ENCODE peak calls at places on chromosomes 5 and 9, in eight cellular contexts. I is endothelial cell; A is osteocyte; Z is tibial nerve; U is activated CD8-positive, alpha-beta T cell treated with anti-CD3 and anti-CD28 coated beads for 36 hours; R is heart left ventricle; V is omental fat pad; S is B cell. M is an unnamed sample.

GRCh38 chr5:179749857-179750508 is 17.4 kb downstream of the MAML1 start:
- DNase-seq in I (no peak), A (no peak), Z (no peak), U (no peak), R (no peak), V (no peak), S (no peak), M (no peak)

GRCh38 chr5:169265888-169266287 is 35.1 kb downstream of the SLIT3 start:
- DNase-seq in I (no peak), A (no peak), Z (no peak), U (no peak), R (no peak), V (no peak), S (no peak), M (no peak)

GRCh38 chr5:171736976-171737848 is 48.4 kb upstream of the SMIM23 start:
- DNase-seq in I (no peak), A (no peak), Z (peak; percentile 42), U (no peak), R (peak; percentile 81), V (no peak), S (no peak), M (no peak)

GRCh38 chr9:76756273-76756650 is 8.0 kb upstream of the PCA3 start:
- DNase-seq in I (peak; percentile 16), A (no peak), Z (peak; percentile 12), U (no peak), R (no peak), V (no peak), S (no peak), M (no peak)

GRCh38 chr9:121172726-121173487 is 28.8 kb downstream of the RAB14 start:
- DNase-seq in I (no peak), A (no peak), Z (no peak), U (no peak), R (no peak), V (no peak), S (no peak), M (no peak)

GRCh38 chr9:129382281-129383004 is 204.4 kb upstream of the IER5L start:
- DNase-seq in I (no peak), A (no peak), Z (no peak), U (no peak), R (no peak), V (no peak), S (no peak), M (peak; percentile 20)

GRCh38 chr5:154511984-154512383 is 34.0 kb upstream of the HAND1 start:
- DNase-seq in I (no peak), A (no peak), Z (no peak), U (no peak), R (no peak), V (no peak), S (no peak), M (no peak)

GRCh38 chr9:32581512-32582143 is 8.7 kb upstream of the NDUFB6 start:
- DNase-seq in I (peak; percentile 55), A (no peak), Z (peak; percentile 43), U (peak; percentile 57), R (no peak), V (no peak), S (peak; percentile 43), M (peak; percentile 46)

GRCh38 chr9:89000281-89000875 is 9.1 kb downstream of the S1PR3 start:
- DNase-seq in I (no peak), A (no peak), Z (no peak), U (no peak), R (no peak), V (no peak), S (no peak), M (no peak)

GRCh38 chr9:89002987-89003386 is 11.7 kb downstream of the S1PR3 start:
- DNase-seq in I (no peak), A (peak; percentile 72), Z (no peak), U (no peak), R (no peak), V (no peak), S (no peak), M (no peak)

GRCh38 chr9:89001917-89002540 is 10.8 kb downstream of the S1PR3 start:
- DNase-seq in I (no peak), A (no peak), Z (no peak), U (no peak), R (no peak), V (no peak), S (no peak), M (no peak)

GRCh38 chr9:88998911-88999310 is 7.6 kb downstream of the S1PR3 start:
- DNase-seq in I (no peak), A (no peak), Z (no peak), U (no peak), R (peak; percentile 83), V (no peak), S (no peak), M (no peak)

GRCh38 chr9:89000973-89001916 is 10.0 kb downstream of the S1PR3 start:
- DNase-seq in I (peak; percentile 92), A (peak; percentile 93), Z (peak; percentile 94), U (peak; percentile 90), R (peak; percentile 94), V (peak; percentile 87), S (peak; percentile 61), M (peak; percentile 79)
- TF ChIP-seq CTCF in I (peak; percentile 78), A (peak; percentile 91), Z (peak; percentile 79), U (peak; percentile 66), R (peak; percentile 76), V (peak; percentile 64), S (peak; percentile 67), M (peak; percentile 65)

GRCh38 chr5:149830579-149830978 is 100.5 kb downstream of the PPARGC1B start:
- DNase-seq in I (no peak), A (no peak), Z (no peak), U (no peak), R (no peak), V (no peak), S (no peak), M (no peak)

GRCh38 chr5:149828161-149829011 is 98.3 kb downstream of the PPARGC1B start:
- DNase-seq in I (peak; percentile 91), A (peak; percentile 94), Z (peak; percentile 94), U (peak; percentile 93), R (peak; percentile 90), V (peak; percentile 98), S (peak; percentile 84), M (peak; percentile 84)

GRCh38 chr5:149831492-149831891 is 101.4 kb downstream of the PPARGC1B start:
- DNase-seq in I (no peak), A (no peak), Z (no peak), U (peak; percentile 81), R (no peak), V (no peak), S (peak; percentile 76), M (peak; percentile 85)

GRCh38 chr5:149827501-149827990 is 97.4 kb downstream of the PPARGC1B start:
- DNase-seq in I (no peak), A (no peak), Z (no peak), U (no peak), R (no peak), V (no peak), S (no peak), M (no peak)

DNA sequence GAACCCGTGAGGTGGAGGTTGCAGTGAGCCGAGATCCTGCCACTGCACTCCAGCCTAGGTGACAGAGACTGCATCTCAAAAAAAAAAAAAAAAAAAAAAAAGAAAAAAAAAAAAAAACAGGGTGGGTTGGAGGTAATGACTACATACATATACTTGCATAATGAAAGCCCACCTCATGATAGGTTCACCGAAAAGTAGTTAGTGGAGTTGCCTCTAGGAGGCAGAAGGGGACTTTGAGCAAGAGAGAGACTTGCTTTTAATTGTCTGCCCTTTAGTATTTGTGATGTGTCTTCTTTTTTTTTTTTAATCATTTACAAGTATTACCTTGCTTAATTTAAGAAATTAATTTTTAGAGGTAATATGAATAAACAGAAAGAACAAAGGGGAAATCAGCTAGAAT is 99.8 kb downstream of the PPARGC1B start:
- DNase-seq in I (no peak), A (no peak), Z (no peak), U (peak; percentile 12), R (no peak), V (no peak), S (no peak), M (peak; percentile 24)
- TF ChIP-seq CTCF in I (no peak), A (peak; percentile 27), Z (no peak), U (peak; percentile 42), R (no peak), V (no peak), S (peak; percentile 33), M (no peak)

GRCh38 chr5:43017438-43017820 is 22.7 kb downstream of the ANXA2R start:
- DNase-seq in I (peak; percentile 34), A (no peak), Z (no peak), U (peak; percentile 45), R (peak; percentile 40), V (no peak), S (no peak), M (no peak)

GRCh38 chr5:43019615-43020293 is 20.4 kb downstream of the ANXA2R start:
- DNase-seq in I (peak; percentile 51), A (peak; percentile 89), Z (no peak), U (peak; percentile 93), R (peak; percentile 69), V (no peak), S (peak; percentile 92), M (peak; percentile 67)

GRCh38 chr5:43024217-43024616 is 15.9 kb downstream of the ANXA2R start:
- DNase-seq in I (no peak), A (no peak), Z (no peak), U (no peak), R (no peak), V (no peak), S (no peak), M (no peak)

GRCh38 chr5:43019293-43019614 is 20.9 kb downstream of the ANXA2R start:
- DNase-seq in I (no peak), A (no peak), Z (no peak), U (no peak), R (no peak), V (no peak), S (no peak), M (no peak)

DNA sequence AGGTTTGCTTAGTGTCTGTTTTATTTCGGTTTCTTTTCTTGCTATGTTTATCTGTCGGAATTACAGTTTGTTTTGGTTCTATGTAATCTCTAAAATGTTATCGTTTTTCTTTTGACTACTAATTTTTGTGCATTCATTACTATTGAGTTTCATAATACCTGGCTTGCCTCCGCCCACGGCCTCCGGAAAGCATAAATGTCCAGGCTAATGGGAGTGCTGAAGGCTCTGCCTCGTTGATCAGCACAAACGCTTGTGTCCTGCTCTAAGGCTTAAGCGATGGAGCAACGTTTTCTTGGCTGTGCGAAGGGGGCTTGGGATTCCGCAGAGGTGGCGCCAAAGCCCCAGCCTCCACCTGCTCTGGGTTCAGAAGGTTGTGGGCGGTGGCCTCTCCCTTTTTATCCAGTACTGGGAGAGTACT is 19.8 kb downstream of the ANXA2R start:
- DNase-seq in I (peak; percentile 13), A (no peak), Z (no peak), U (peak; percentile 66), R (no peak), V (no peak), S (no peak), M (no peak)
- TF ChIP-seq CTCF in I (peak; percentile 9), A (no peak), Z (no peak), U (peak; percentile 15), R (no peak), V (no peak), S (peak; percentile 24), M (no peak)

GRCh38 chr9:84218322-84218721 is 122.2 kb downstream of the SLC28A3 start:
- DNase-seq in I (no peak), A (no peak), Z (no peak), U (no peak), R (no peak), V (no peak), S (no peak), M (no peak)

GRCh38 chr9:84212982-84213381 is 127.6 kb downstream of the SLC28A3 start:
- DNase-seq in I (no peak), A (no peak), Z (no peak), U (no peak), R (no peak), V (no peak), S (no peak), M (no peak)

GRCh38 chr9:84212224-84212623 is 128.3 kb downstream of the SLC28A3 start:
- DNase-seq in I (no peak), A (no peak), Z (no peak), U (no peak), R (no peak), V (no peak), S (no peak), M (no peak)

DNA sequence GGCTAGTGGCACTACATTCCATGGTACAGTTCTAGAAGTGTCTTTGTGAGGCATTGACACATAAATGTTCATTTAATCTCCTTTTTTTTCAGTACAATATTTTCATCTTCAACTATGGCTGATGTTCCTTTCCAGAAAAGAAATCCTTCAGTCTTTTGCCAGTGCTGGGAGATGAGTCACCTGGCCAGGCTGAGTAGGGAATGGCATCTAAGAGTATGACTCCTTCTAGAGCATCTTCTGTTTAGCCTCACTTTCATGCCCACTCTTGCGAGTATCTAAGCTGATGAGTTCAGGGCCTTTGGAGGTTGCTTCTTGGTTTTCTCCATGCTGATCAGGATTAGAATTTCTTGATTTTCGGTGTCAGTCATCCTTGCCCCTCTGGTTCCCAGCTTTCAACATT is 124.4 kb downstream of the SLC28A3 start:
- DNase-seq in I (no peak), A (no peak), Z (no peak), U (no peak), R (no peak), V (no peak), S (no peak), M (no peak)
- TF ChIP-seq CTCF in I (no peak), A (no peak), Z (no peak), U (no peak), R (no peak), V (no peak), S (no peak), M (no peak)

M was measured in GM10248.